ENCODE peak calls at places on chromosomes 2 and 18, in six cellular contexts. J, W, N, Y, A and X are unnamed samples.

GRCh38 chr18:34659579-34660517 is 50.2 kb upstream of the DTNA start:
- DNase-seq in J (no peak), W (peak), N (peak), Y (no peak), A (peak), X (peak)

GRCh38 chr2:159591221-159591620 is 25.1 kb downstream of the BAZ2B start:
- DNase-seq in J (no peak), W (no peak), N (no peak), Y (no peak), A (no peak), X (no peak)

GRCh38 chr2:41598161-41598894 is 449.5 kb upstream of the PKDCC start:
- DNase-seq in J (no peak), W (peak), N (no peak), Y (no peak), A (no peak), X (no peak)

GRCh38 chr2:65153515-65153914 is 23.6 kb upstream of the RAB1A start:
- DNase-seq in J (no peak), W (peak), N (no peak), Y (no peak), A (no peak), X (no peak)

GRCh38 chr2:238187618-238188548 is 15.6 kb downstream of the ILKAP start:
- DNase-seq in J (no peak), W (no peak), N (no peak), Y (no peak), A (no peak), X (no peak)

GRCh38 chr18:23994361-23994902 is 20.1 kb upstream of the TTC39C start:
- DNase-seq in J (no peak), W (peak), N (peak), Y (no peak), A (no peak), X (no peak)

GRCh38 chr2:95667480-95667879 is 75.7 kb downstream of the TRIM43 start:
- DNase-seq in J (no peak), W (no peak), N (no peak), Y (no peak), A (no peak), X (no peak)

GRCh38 chr2:152407204-152407721 is 72.3 kb downstream of the FMNL2 start:
- DNase-seq in J (no peak), W (peak), N (peak), Y (peak), A (peak), X (no peak)

GRCh38 chr2:86372641-86373502 is 35.4 kb upstream of the REEP1 start:
- DNase-seq in J (no peak), W (peak), N (no peak), Y (no peak), A (peak), X (no peak)

GRCh38 chr2:177598321-177598922 is 205.8 kb downstream of the AGPS start:
- DNase-seq in J (no peak), W (peak), N (no peak), Y (no peak), A (no peak), X (no peak)

GRCh38 chr2:56474412-56475158 is 290.8 kb downstream of the CCDC85A start:
- DNase-seq in J (no peak), W (peak), N (peak), Y (no peak), A (no peak), X (no peak)

GRCh38 chr2:196601430-196602306 is 37.8 kb upstream of the CCDC150 start:
- DNase-seq in J (no peak), W (peak), N (no peak), Y (no peak), A (no peak), X (no peak)

GRCh38 chr2:28638102-28638501 is 113.5 kb upstream of the PPP1CB start:
- DNase-seq in J (no peak), W (no peak), N (no peak), Y (no peak), A (no peak), X (no peak)

GRCh38 chr18:21389903-21390302 is 147.9 kb downstream of the GREB1L start:
- DNase-seq in J (no peak), W (no peak), N (no peak), Y (no peak), A (no peak), X (no peak)